ENCODE peak calls at places on chromosomes 5 and 9, in four cellular contexts. One of them, this sample, is unnamed.

GRCh38 chr5:172701336-172702061 is 60.4 kb downstream of the NEURL1B start:
- DNase-seq in BJ: no peak
- DNase-seq in stimulated activated CD4-positive, alpha-beta T cell treated with anti-CD3 and anti-CD28 coated beads, Interleukin-12 subunit alpha, Interleukin-12 subunit beta, amount 100 ng/mL, for 4 hours: no peak
- DNase-seq in dermis microvascular lymphatic vessel endothelial cell: no peak
- DNase-seq in this sample: no peak

GRCh38 chr5:24475101-24475500 is 169.7 kb downstream of the CDH10 start:
- DNase-seq in BJ: no peak
- DNase-seq in stimulated activated CD4-positive, alpha-beta T cell treated with anti-CD3 and anti-CD28 coated beads, Interleukin-12 subunit alpha, Interleukin-12 subunit beta, amount 100 ng/mL, for 4 hours: no peak
- DNase-seq in dermis microvascular lymphatic vessel endothelial cell: no peak
- DNase-seq in this sample: no peak

GRCh38 chr9:90948156-90948555 is 146.5 kb downstream of the SYK start:
- DNase-seq in BJ: no peak
- DNase-seq in stimulated activated CD4-positive, alpha-beta T cell treated with anti-CD3 and anti-CD28 coated beads, Interleukin-12 subunit alpha, Interleukin-12 subunit beta, amount 100 ng/mL, for 4 hours: no peak
- DNase-seq in dermis microvascular lymphatic vessel endothelial cell: no peak
- DNase-seq in this sample: no peak

GRCh38 chr9:136665111-136665703 is 2.5 kb downstream of the EGFL7 start:
- DNase-seq in BJ: no peak
- DNase-seq in stimulated activated CD4-positive, alpha-beta T cell treated with anti-CD3 and anti-CD28 coated beads, Interleukin-12 subunit alpha, Interleukin-12 subunit beta, amount 100 ng/mL, for 4 hours: peak; percentile 25
- DNase-seq in dermis microvascular lymphatic vessel endothelial cell: no peak
- DNase-seq in this sample: no peak

GRCh38 chr5:134240421-134240962 is 14.6 kb upstream of the PPP2CA start:
- DNase-seq in BJ: no peak
- DNase-seq in stimulated activated CD4-positive, alpha-beta T cell treated with anti-CD3 and anti-CD28 coated beads, Interleukin-12 subunit alpha, Interleukin-12 subunit beta, amount 100 ng/mL, for 4 hours: no peak
- DNase-seq in dermis microvascular lymphatic vessel endothelial cell: no peak
- DNase-seq in this sample: peak; percentile 35

GRCh38 chr9:83403864-83404263 is 134.3 kb downstream of the FRMD3 start:
- DNase-seq in BJ: peak; percentile 25
- DNase-seq in stimulated activated CD4-positive, alpha-beta T cell treated with anti-CD3 and anti-CD28 coated beads, Interleukin-12 subunit alpha, Interleukin-12 subunit beta, amount 100 ng/mL, for 4 hours: no peak
- DNase-seq in dermis microvascular lymphatic vessel endothelial cell: no peak
- DNase-seq in this sample: no peak

GRCh38 chr5:9601055-9601739 is 29.0 kb downstream of the TAS2R1 start:
- DNase-seq in BJ: no peak
- DNase-seq in stimulated activated CD4-positive, alpha-beta T cell treated with anti-CD3 and anti-CD28 coated beads, Interleukin-12 subunit alpha, Interleukin-12 subunit beta, amount 100 ng/mL, for 4 hours: no peak
- DNase-seq in dermis microvascular lymphatic vessel endothelial cell: no peak
- DNase-seq in this sample: no peak

GRCh38 chr9:87336914-87337333 is 160.7 kb upstream of the DAPK1 start:
- DNase-seq in BJ: no peak
- DNase-seq in stimulated activated CD4-positive, alpha-beta T cell treated with anti-CD3 and anti-CD28 coated beads, Interleukin-12 subunit alpha, Interleukin-12 subunit beta, amount 100 ng/mL, for 4 hours: peak; percentile 3
- DNase-seq in dermis microvascular lymphatic vessel endothelial cell: peak; percentile 75
- DNase-seq in this sample: peak; percentile 88

GRCh38 chr9:89874351-89875321 is 269.8 kb downstream of the GADD45G start:
- DNase-seq in BJ: no peak
- DNase-seq in stimulated activated CD4-positive, alpha-beta T cell treated with anti-CD3 and anti-CD28 coated beads, Interleukin-12 subunit alpha, Interleukin-12 subunit beta, amount 100 ng/mL, for 4 hours: no peak
- DNase-seq in dermis microvascular lymphatic vessel endothelial cell: no peak
- DNase-seq in this sample: no peak

GRCh38 chr5:168827636-168828035 is 248.5 kb upstream of the PANK3 start:
- DNase-seq in BJ: no peak
- DNase-seq in stimulated activated CD4-positive, alpha-beta T cell treated with anti-CD3 and anti-CD28 coated beads, Interleukin-12 subunit alpha, Interleukin-12 subunit beta, amount 100 ng/mL, for 4 hours: no peak
- DNase-seq in dermis microvascular lymphatic vessel endothelial cell: no peak
- DNase-seq in this sample: no peak

GRCh38 chr5:13946111-13946510 is 1.6 kb upstream of the DNAH5 start:
- DNase-seq in BJ: no peak
- DNase-seq in stimulated activated CD4-positive, alpha-beta T cell treated with anti-CD3 and anti-CD28 coated beads, Interleukin-12 subunit alpha, Interleukin-12 subunit beta, amount 100 ng/mL, for 4 hours: no peak
- DNase-seq in dermis microvascular lymphatic vessel endothelial cell: no peak
- DNase-seq in this sample: peak; percentile 38

GRCh38 chr5:171405615-171406014 is 13.8 kb upstream of the FGF18 start:
- DNase-seq in BJ: no peak
- DNase-seq in stimulated activated CD4-positive, alpha-beta T cell treated with anti-CD3 and anti-CD28 coated beads, Interleukin-12 subunit alpha, Interleukin-12 subunit beta, amount 100 ng/mL, for 4 hours: no peak
- DNase-seq in dermis microvascular lymphatic vessel endothelial cell: no peak
- DNase-seq in this sample: peak; percentile 29

GRCh38 chr5:172837640-172838039 is 3.6 kb downstream of the ERGIC1 start:
- DNase-seq in BJ: no peak
- DNase-seq in stimulated activated CD4-positive, alpha-beta T cell treated with anti-CD3 and anti-CD28 coated beads, Interleukin-12 subunit alpha, Interleukin-12 subunit beta, amount 100 ng/mL, for 4 hours: no peak
- DNase-seq in dermis microvascular lymphatic vessel endothelial cell: peak; percentile 85
- DNase-seq in this sample: no peak

GRCh38 chr5:33343661-33344327 is 97.0 kb upstream of the TARS1 start:
- DNase-seq in BJ: peak; percentile 66
- DNase-seq in stimulated activated CD4-positive, alpha-beta T cell treated with anti-CD3 and anti-CD28 coated beads, Interleukin-12 subunit alpha, Interleukin-12 subunit beta, amount 100 ng/mL, for 4 hours: no peak
- DNase-seq in dermis microvascular lymphatic vessel endothelial cell: peak; percentile 18
- DNase-seq in this sample: peak; percentile 89

GRCh38 chr5:2168601-2169416 is 286.1 kb upstream of the IRX4 start:
- DNase-seq in BJ: no peak
- DNase-seq in stimulated activated CD4-positive, alpha-beta T cell treated with anti-CD3 and anti-CD28 coated beads, Interleukin-12 subunit alpha, Interleukin-12 subunit beta, amount 100 ng/mL, for 4 hours: no peak
- DNase-seq in dermis microvascular lymphatic vessel endothelial cell: no peak
- DNase-seq in this sample: no peak

GRCh38 chr5:122007445-122008010 is 45.8 kb downstream of the SRFBP1 start:
- DNase-seq in BJ: no peak
- DNase-seq in stimulated activated CD4-positive, alpha-beta T cell treated with anti-CD3 and anti-CD28 coated beads, Interleukin-12 subunit alpha, Interleukin-12 subunit beta, amount 100 ng/mL, for 4 hours: no peak
- DNase-seq in dermis microvascular lymphatic vessel endothelial cell: no peak
- DNase-seq in this sample: no peak